ENCODE peak calls at places on chromosomes 1 and 21, in nine cellular contexts. H is endothelial cell, A is bronchial epithelial cell, D is mucosa of descending colon, O is spleen, G is IMR-90, Y is WTC11, P is thoracic aorta, I is BE2C. N is an unnamed sample.

GRCh38 chr1:167420510-167420909 is 97.8 kb downstream of the CD247 start:
- DNase-seq in O (no peak), D (no peak), G (no peak), A (peak; percentile 22), I (no peak), Y (no peak), H (no peak), P (no peak), N (no peak)

GRCh38 chr1:15177710-15178166 is 24.2 kb downstream of the TMEM51 start:
- DNase-seq in A (no peak), Y (no peak), H (no peak), G (no peak), O (no peak), I (no peak), P (no peak), D (no peak), N (no peak)

GRCh38 chr21:44421901-44422840 is 33.1 kb upstream of the LRRC3 start:
- DNase-seq in A (no peak), Y (no peak), G (no peak), D (peak; percentile 17), I (no peak), P (no peak), H (no peak), O (peak; percentile 30), N (no peak)

GRCh38 chr1:175150596-175151319 is 41.8 kb downstream of the KIAA0040 start:
- DNase-seq in G (no peak), H (no peak), D (no peak), A (peak; percentile 58), Y (peak; percentile 24), I (no peak), O (no peak), P (no peak), N (no peak)

GRCh38 chr1:167666416-167666815 is 36.4 kb downstream of the RCSD1 start:
- DNase-seq in H (no peak), I (no peak), D (no peak), G (peak; percentile 45), O (no peak), P (no peak), A (peak; percentile 57), Y (no peak), N (no peak)

GRCh38 chr1:246583056-246583440 is 16.8 kb downstream of the CNST start:
- DNase-seq in D (no peak), P (no peak), I (no peak), G (no peak), Y (no peak), O (no peak), A (no peak), H (no peak), N (no peak)

GRCh38 chr1:204110894-204111633 is 38.1 kb downstream of the SOX13 start:
- DNase-seq in D (no peak), P (no peak), H (no peak), I (no peak), A (no peak), O (no peak), G (no peak), Y (no peak), N (no peak)

GRCh38 chr1:32758795-32759430 is 56.3 kb upstream of the SYNC start:
- DNase-seq in P (no peak), Y (no peak), O (no peak), G (no peak), D (no peak), H (no peak), I (no peak), A (no peak), N (no peak)

GRCh38 chr1:41733725-41734124 is 185.0 kb downstream of the HIVEP3 start:
- DNase-seq in I (no peak), O (peak; percentile 62), H (no peak), P (no peak), Y (no peak), D (no peak), A (no peak), G (no peak), N (no peak)

GRCh38 chr1:41734201-41734915 is 184.4 kb downstream of the HIVEP3 start:
- DNase-seq in Y (no peak), P (no peak), G (no peak), A (no peak), I (no peak), D (no peak), O (no peak), H (no peak), N (no peak)

GRCh38 chr1:41731631-41732030 is 187.1 kb downstream of the HIVEP3 start:
- DNase-seq in A (no peak), Y (no peak), O (no peak), H (no peak), P (no peak), D (no peak), G (peak; percentile 38), I (no peak), N (no peak)

GRCh38 chr1:41735139-41735538 is 183.6 kb downstream of the HIVEP3 start:
- DNase-seq in D (no peak), A (no peak), H (no peak), G (no peak), P (no peak), O (no peak), Y (no peak), I (no peak), N (no peak)

DNA sequence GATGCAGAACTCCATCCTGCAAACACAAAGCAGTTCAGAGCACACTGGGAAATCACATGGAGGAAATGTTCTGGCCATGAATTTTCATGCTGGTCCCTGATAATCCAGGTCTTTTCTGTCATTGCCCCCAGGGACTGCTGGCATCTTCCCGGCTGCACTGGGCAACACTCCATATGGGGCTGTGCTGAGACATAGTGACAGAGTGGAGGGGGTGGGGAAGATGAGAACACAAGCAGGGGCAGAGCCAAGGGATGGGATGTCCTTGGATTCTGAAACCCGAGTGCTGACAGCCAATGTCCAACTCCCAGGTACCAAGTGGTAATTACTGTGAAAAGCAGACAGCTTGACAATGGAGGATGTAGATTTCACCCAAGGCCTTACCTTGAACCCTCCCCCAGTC is 185.7 kb downstream of the HIVEP3 start:
- DNase-seq in P (no peak), D (no peak), Y (no peak), I (peak; percentile 33), H (no peak), G (no peak), O (no peak), A (no peak), N (no peak)
- TF ChIP-seq CTCF in P (no peak), D (no peak), Y (no peak), I (no peak), H (no peak), G (no peak), O (no peak), A (no peak), N (no peak)

DNA sequence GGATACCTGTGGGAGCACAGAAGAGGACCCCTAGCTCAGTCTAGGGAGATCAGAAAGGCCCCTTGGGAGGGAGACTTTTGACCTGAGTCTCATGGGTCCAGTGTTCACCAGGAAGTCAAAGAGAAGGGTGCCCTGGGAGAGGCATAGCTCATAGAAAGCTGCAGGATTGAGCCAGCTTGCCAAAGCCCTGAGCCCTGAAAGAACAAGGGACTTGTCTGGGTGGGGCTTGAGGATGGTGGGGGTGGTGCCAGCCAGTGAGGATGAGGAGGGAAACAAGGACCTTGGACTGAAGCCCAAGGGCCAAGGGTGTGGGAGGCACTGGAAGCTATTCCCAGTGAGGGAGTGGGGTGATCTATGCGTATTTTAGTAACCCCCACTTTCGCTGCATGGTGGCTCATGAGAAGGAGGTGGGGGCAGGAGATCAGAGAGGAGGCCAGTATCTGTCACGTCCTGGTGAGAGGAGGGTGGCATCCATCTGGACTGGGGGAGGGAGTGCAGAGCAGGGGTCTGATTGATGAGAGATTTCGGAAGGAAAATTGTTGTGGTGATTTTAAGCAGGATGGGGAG is 28.4 kb downstream of the DMBX1 start:
- DNase-seq in A (no peak), G (no peak), I (no peak), P (no peak), Y (no peak), D (no peak), H (no peak), O (peak; percentile 22), N (no peak)
- TF ChIP-seq CTCF in A (no peak), G (no peak), I (no peak), P (no peak), Y (no peak), D (no peak), H (no peak), O (no peak), N (no peak)

GRCh38 chr21:41871302-41872030 is 7.7 kb downstream of the PRDM15 start:
- DNase-seq in G (no peak), Y (no peak), A (no peak), H (no peak), O (peak; percentile 73), P (no peak), D (no peak), I (no peak), N (no peak)

GRCh38 chr21:41874611-41875010 is 4.5 kb downstream of the PRDM15 start:
- DNase-seq in O (peak; percentile 60), G (no peak), A (no peak), H (no peak), D (no peak), P (no peak), I (no peak), Y (no peak), N (no peak)

GRCh38 chr21:41873426-41873825 is 5.7 kb downstream of the PRDM15 start:
- DNase-seq in D (no peak), Y (no peak), G (no peak), H (no peak), P (no peak), O (no peak), I (no peak), A (no peak), N (no peak)

GRCh38 chr21:41875086-41875485 is 4.1 kb downstream of the PRDM15 start:
- DNase-seq in P (no peak), G (no peak), A (no peak), Y (no peak), O (peak; percentile 49), D (no peak), I (no peak), H (no peak), N (no peak)

DNA sequence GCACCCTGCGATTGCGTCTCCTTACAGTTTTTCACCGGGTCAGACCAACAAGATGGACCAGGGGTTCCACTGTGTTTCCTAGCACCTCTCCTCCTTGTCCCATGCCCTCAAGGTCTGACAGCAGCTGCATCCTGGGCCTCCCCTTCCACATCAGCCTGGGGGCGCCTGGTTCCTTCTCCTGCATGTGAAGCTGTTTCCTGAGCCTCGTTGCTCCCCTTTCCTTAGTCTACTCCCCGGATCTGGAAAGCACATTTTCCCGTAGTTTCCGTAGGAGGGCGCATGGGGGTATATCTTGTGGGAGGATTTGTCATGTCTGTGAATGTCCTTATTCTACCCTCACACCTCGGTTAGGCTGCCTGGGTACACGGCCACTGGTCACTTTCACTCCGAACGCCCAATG is 6.1 kb downstream of the PRDM15 start:
- DNase-seq in P (no peak), I (no peak), A (no peak), O (peak; percentile 58), Y (peak; percentile 46), D (no peak), H (no peak), G (no peak), N (no peak)
- TF ChIP-seq CTCF in P (no peak), I (no peak), A (no peak), O (no peak), Y (peak; percentile 15), D (no peak), H (no peak), G (no peak), N (no peak)

DNA sequence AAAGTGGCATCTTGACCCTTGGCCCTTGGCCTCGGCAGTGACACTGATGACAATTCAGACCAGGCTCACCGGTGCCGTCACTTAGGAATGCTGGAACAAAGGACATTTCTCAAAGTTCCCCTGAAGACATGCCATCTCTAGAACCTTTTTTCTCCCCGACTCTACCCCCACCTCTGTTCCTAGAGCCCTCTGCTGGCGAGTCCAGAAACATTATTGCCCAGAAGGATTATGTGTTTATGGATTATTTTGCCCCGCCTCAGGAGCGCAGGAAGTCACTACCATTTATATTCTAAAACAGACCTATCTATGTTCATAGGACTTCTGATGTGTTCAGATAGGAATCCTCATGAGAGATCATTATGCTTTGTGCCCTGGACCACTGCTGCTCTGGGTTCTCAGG is 12.6 kb upstream of the SHISA4 start:
- DNase-seq in A (peak; percentile 18), O (no peak), D (no peak), I (peak; percentile 37), G (peak; percentile 27), Y (no peak), H (no peak), P (no peak), N (no peak)
- TF ChIP-seq CTCF in A (peak; percentile 29), O (no peak), D (no peak), I (peak; percentile 50), G (peak; percentile 47), Y (no peak), H (no peak), P (peak; percentile 37), N (no peak)